ENCODE peak calls at places on chromosomes 12 and 14, in five cellular contexts. J is NCI-H460, U is heart left ventricle, T is NCI-H1105, E is NCI-H187 treated with DMSO at 0.1 percent for 48 hours. M is an unnamed sample.

GRCh38 chr12:57899010-57899662 is 42.2 kb upstream of the ATP23 start:
- DNase-seq in J (no peak), E (no peak), U (peak), T (no peak), M (no peak)

GRCh38 chr12:57049047-57049446 is 882 bp downstream of the MYO1A start:
- DNase-seq in U (no peak), E (no peak), J (no peak), T (no peak), M (no peak)

GRCh38 chr12:118337194-118337838 is 35.4 kb downstream of the TAOK3 start:
- DNase-seq in J (no peak), E (no peak), T (no peak), U (no peak), M (no peak)

GRCh38 chr12:89461649-89462612 is 62.7 kb downstream of the GALNT4 start:
- DNase-seq in U (no peak), E (peak), J (peak), T (peak), M (peak)

GRCh38 chr14:81219821-81220487 is 805 bp downstream of the GTF2A1 start:
- DNase-seq in E (peak), J (peak), T (peak), U (peak), M (peak)

GRCh38 chr14:79585845-79586244 is 625.5 kb downstream of the DIO2 start:
- DNase-seq in J (peak), E (no peak), U (no peak), T (no peak), M (no peak)

GRCh38 chr14:32756775-32757174 is 181.9 kb upstream of the NPAS3 start:
- DNase-seq in J (no peak), E (no peak), T (no peak), U (no peak), M (no peak)

GRCh38 chr14:50061664-50062437 is 54.5 kb downstream of the VCPKMT start:
- DNase-seq in E (no peak), U (peak), T (no peak), J (no peak), M (no peak)

GRCh38 chr12:2836004-2836403 is 1.2 kb upstream of the NRIP2 start:
- DNase-seq in T (no peak), U (peak), J (no peak), E (no peak), M (no peak)

GRCh38 chr14:101481557-101481956 is 79.7 kb upstream of the DIO3 start:
- DNase-seq in U (peak), E (no peak), T (no peak), J (no peak), M (no peak)

GRCh38 chr14:69535230-69535848 is 39.3 kb downstream of the CCDC177 start:
- DNase-seq in J (peak), E (peak), U (no peak), T (peak), M (peak)

GRCh38 chr14:65226824-65227604 is 124.7 kb upstream of the MAX start:
- DNase-seq in J (no peak), U (no peak), T (no peak), E (no peak), M (no peak)

GRCh38 chr14:90387201-90387600 is 9.6 kb upstream of the CALM1 start:
- DNase-seq in T (no peak), U (no peak), E (no peak), J (no peak), M (no peak)

GRCh38 chr12:67540920-67541624 is 107.5 kb upstream of the DYRK2 start:
- DNase-seq in U (no peak), E (no peak), T (no peak), J (no peak), M (no peak)

GRCh38 chr14:94330857-94331256 is 7.7 kb upstream of the SERPINA6 start:
- DNase-seq in J (no peak), U (no peak), T (no peak), E (no peak), M (no peak)

GRCh38 chr12:122895757-122896636 is at the start of gene VPS37B:
- DNase-seq in T (peak), U (peak), J (peak), E (no peak), M (peak)

GRCh38 chr12:62113366-62114011 is 146.7 kb upstream of the USP15 start:
- DNase-seq in U (no peak), E (no peak), T (no peak), J (no peak), M (no peak)

GRCh38 chr12:128864516-128865186 is 11.4 kb downstream of the GLT1D1 start:
- DNase-seq in T (no peak), J (no peak), E (no peak), U (no peak), M (no peak)

GRCh38 chr12:90170740-90171139 is 462.1 kb upstream of the ATP2B1 start:
- DNase-seq in E (no peak), J (no peak), U (no peak), T (no peak), M (no peak)

GRCh38 chr12:26056335-26056734 is 68.5 kb downstream of the BHLHE41 start:
- DNase-seq in U (no peak), T (peak), J (no peak), E (no peak), M (no peak)

GRCh38 chr12:121797937-121798801 is 4.7 kb upstream of the RHOF start:
- DNase-seq in T (peak), U (peak), J (no peak), E (peak), M (peak)